ENCODE peak calls at places on chromosome 19, in six cellular contexts. D is tibial nerve; I is suprapubic skin; N is HFF-Myc; L is CD8-positive, alpha-beta T cell; M is CD4-positive, alpha-beta memory T cell. F is an unnamed sample.

GRCh38 chr19:4557971-4558941 is 1.2 kb downstream of the SEMA6B start:
- DNase-seq in N (no peak), M (no peak), D (no peak), L (peak; percentile 48), I (no peak), F (no peak)

GRCh38 chr19:17889609-17890214 is 18.0 kb downstream of the SLC5A5 start:
- DNase-seq in N (no peak), M (no peak), I (no peak), D (no peak), L (no peak), F (no peak)

GRCh38 chr19:33377586-33378475 is 4.3 kb downstream of the CEBPG start:
- DNase-seq in D (no peak), N (no peak), L (no peak), I (peak; percentile 59), M (no peak), F (no peak)

GRCh38 chr19:28010656-28011055 is 1202.3 kb downstream of the UQCRFS1 start:
- DNase-seq in M (no peak), D (no peak), N (no peak), L (no peak), I (no peak), F (no peak)

GRCh38 chr19:49746206-49746958 is 16.7 kb downstream of the TSKS start:
- DNase-seq in I (peak; percentile 75), D (no peak), M (peak; percentile 61), N (no peak), L (peak; percentile 51), F (no peak)

GRCh38 chr19:33304760-33305647 is 2.7 kb upstream of the CEBPA start:
- DNase-seq in L (no peak), D (no peak), N (no peak), I (no peak), M (no peak), F (no peak)

GRCh38 chr19:19900124-19900523 is 622 bp upstream of the ZNF93 start:
- DNase-seq in I (no peak), M (peak; percentile 37), N (no peak), L (no peak), D (no peak), F (no peak)

GRCh38 chr19:17902701-17903100 is 30.1 kb upstream of the CCDC124 start:
- DNase-seq in I (no peak), N (peak; percentile 77), M (no peak), D (no peak), L (no peak), F (no peak)

GRCh38 chr19:46728693-46729339 is 11.9 kb upstream of the PRKD2 start:
- DNase-seq in D (no peak), L (peak; percentile 92), N (no peak), M (peak; percentile 77), I (no peak), F (peak; percentile 77)

GRCh38 chr19:36489920-36490415 is 607 bp upstream of the ZNF566 start:
- DNase-seq in I (no peak), L (peak; percentile 67), N (peak; percentile 89), M (peak; percentile 85), D (peak; percentile 17), F (peak; percentile 80)

GRCh38 chr19:29841559-29842367 is 30.0 kb downstream of the CCNE1 start:
- DNase-seq in M (no peak), D (no peak), N (peak; percentile 35), I (no peak), L (no peak), F (no peak)

GRCh38 chr19:16541526-16542044 is 652 bp downstream of the CHERP start:
- DNase-seq in I (no peak), N (no peak), M (no peak), L (no peak), D (no peak), F (no peak)

GRCh38 chr19:35167251-35168119 is 12.9 kb downstream of the FXYD5 start:
- DNase-seq in L (no peak), M (no peak), D (no peak), I (peak; percentile 47), N (no peak), F (no peak)

GRCh38 chr19:6181119-6181518 is 45.7 kb downstream of the ACSBG2 start:
- DNase-seq in I (no peak), D (no peak), L (no peak), M (no peak), N (no peak), F (no peak)

GRCh38 chr19:32097620-32098019 is 247.8 kb upstream of the ZNF507 start:
- DNase-seq in D (no peak), I (no peak), N (no peak), L (no peak), M (no peak), F (no peak)

GRCh38 chr19:13652810-13653590 is 111.3 kb upstream of the MRI1 start:
- DNase-seq in D (no peak), L (no peak), I (no peak), N (no peak), M (no peak), F (no peak)

GRCh38 chr19:5680083-5680436 is 256 bp downstream of the MICOS13 start:
- DNase-seq in N (no peak), I (no peak), L (no peak), D (no peak), M (peak; percentile 48), F (peak; percentile 61)

GRCh38 chr19:18967358-18968146 is 26.5 kb upstream of the HOMER3 start:
- DNase-seq in I (peak; percentile 91), D (peak; percentile 23), L (no peak), M (no peak), N (no peak), F (no peak)

GRCh38 chr19:1859319-1859718 is 4.1 kb downstream of the KLF16 start:
- DNase-seq in I (no peak), M (no peak), N (no peak), L (no peak), D (no peak), F (no peak)

GRCh38 chr19:1860821-1861598 is 2.4 kb downstream of the KLF16 start:
- DNase-seq in M (peak; percentile 40), N (no peak), L (no peak), D (no peak), I (no peak), F (no peak)

GRCh38 chr19:1861599-1862031 is 1.8 kb downstream of the KLF16 start:
- DNase-seq in M (no peak), N (no peak), D (no peak), I (no peak), L (no peak), F (no peak)

GRCh38 chr19:1858412-1859081 is 4.8 kb downstream of the KLF16 start:
- DNase-seq in I (no peak), D (no peak), M (no peak), N (no peak), L (no peak), F (no peak)

DNA sequence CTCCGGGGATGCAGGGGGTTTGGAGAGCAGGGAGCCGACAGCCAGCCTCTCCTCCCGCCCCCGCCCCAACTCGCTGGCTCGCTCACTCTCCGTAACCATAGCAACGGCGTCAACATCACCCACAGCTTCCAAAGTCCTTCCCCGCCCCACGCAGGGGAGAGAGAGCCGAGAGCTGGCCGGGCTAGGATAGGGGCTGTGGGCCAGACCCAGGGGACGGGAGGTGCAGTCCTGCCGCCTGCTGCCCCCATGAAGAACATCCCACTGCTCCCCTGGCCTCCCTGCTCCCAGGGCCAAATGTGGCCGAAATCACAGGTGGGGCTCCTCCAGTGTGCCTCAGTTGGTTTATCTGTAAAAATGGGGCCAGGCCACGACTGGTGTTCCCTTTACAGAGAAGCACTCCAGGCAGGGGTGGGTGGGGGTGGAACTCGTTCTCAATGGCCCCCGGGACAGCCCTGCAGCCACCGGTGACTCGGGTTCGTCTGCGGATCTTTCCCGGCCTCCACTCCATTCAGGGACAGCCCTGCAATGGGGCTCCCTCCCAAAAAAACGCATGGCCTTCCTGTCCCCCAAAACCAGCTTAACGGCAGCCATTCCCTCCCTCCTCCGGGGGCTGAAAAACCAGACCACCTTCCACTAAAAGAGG is 3.1 kb downstream of the KLF16 start:
- DNase-seq in N (peak; percentile 52), M (peak; percentile 84), L (peak; percentile 66), D (no peak), I (no peak), F (peak; percentile 75)
- H3K4me3 ChIP-seq in N (peak overlapping the region; percentile 86), M (no peak overlapping the region), L (no peak overlapping the region), D (no peak overlapping the region), I (peak overlapping the region; percentile 91), F (peak overlapping the region; percentile 38)

GRCh38 chr19:39870171-39870971 is 24.2 kb upstream of the FBL start:
- DNase-seq in N (no peak), I (no peak), D (no peak), M (no peak), L (no peak), F (no peak)
- H3K4me3 ChIP-seq in N (no peak overlapping the region), I (no peak overlapping the region), D (no peak overlapping the region), M (no peak overlapping the region), L (no peak overlapping the region), F (no peak overlapping the region)

GRCh38 chr19:2617393-2618165 is 84.9 kb downstream of the GNG7 start:
- DNase-seq in L (no peak), N (no peak), D (no peak), M (no peak), I (no peak), F (no peak)
- H3K4me3 ChIP-seq in L (no peak overlapping the region), N (no peak overlapping the region), D (no peak overlapping the region), M (peak overlapping the region; percentile 23), I (no peak overlapping the region), F (no peak overlapping the region)

GRCh38 chr19:48735031-48735615 is 5.3 kb downstream of the RASIP1 start:
- DNase-seq in M (no peak), I (no peak), D (no peak), N (no peak), L (no peak), F (no peak)
- H3K4me3 ChIP-seq in M (no peak overlapping the region), I (peak overlapping the region; percentile 28), D (no peak overlapping the region), N (peak overlapping the region; percentile 30), L (no peak overlapping the region), F (no peak overlapping the region)

GRCh38 chr19:7636317-7636690 is 606 bp upstream of the STXBP2 start:
- DNase-seq in I (no peak), M (peak; percentile 36), D (no peak), N (no peak), L (no peak), F (no peak)
- H3K4me3 ChIP-seq in I (peak overlapping the region; percentile 74), M (peak overlapping the region; percentile 26), D (no peak overlapping the region), N (peak overlapping the region; percentile 36), L (peak overlapping the region; percentile 36), F (no peak overlapping the region)

DNA sequence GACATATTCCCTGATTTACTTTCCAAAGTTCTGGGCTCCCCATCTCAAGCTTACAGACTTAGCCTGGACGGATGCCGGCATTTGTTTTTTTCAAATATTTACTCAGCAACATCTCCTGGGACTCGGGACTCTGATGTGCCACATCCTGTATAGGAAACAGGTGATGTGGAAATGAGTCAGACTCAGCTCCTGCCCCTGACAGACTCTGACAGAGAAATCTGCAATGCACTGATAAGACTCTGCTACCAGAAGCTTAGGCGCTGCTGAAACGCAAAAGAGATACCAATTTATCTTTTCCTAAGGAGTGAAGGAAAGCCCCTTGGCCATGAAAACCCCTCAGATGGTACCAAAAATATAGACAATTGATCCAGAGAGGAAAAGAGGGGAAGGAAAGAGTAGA is 16.2 kb downstream of the LAIR2 start:
- DNase-seq in M (no peak), N (no peak), I (no peak), L (no peak), D (no peak), F (no peak)
- H3K4me3 ChIP-seq in M (no peak overlapping the region), N (no peak overlapping the region), I (no peak overlapping the region), L (no peak overlapping the region), D (no peak overlapping the region), F (no peak overlapping the region)